ENCODE peak calls at places on chromosomes 7 and 10, in nine cellular contexts. One of them, this sample, is unnamed.

GRCh38 chr10:125868372-125868975 is 12.6 kb downstream of the DHX32 start:
- DNase-seq in anterior cingulate cortex: no peak
- DNase-seq in stimulated activated CD4-positive, alpha-beta T cell treated with anti-CD3 and anti-CD28 coated beads, Interleukin-2, amount 100 ng/mL, for 48 hours: no peak
- DNase-seq in MV-4-11: peak
- DNase-seq in activated CD4-positive, alpha-beta T cell treated with anti-CD3 and anti-CD28 coated beads for 4 hours: no peak
- DNase-seq in aorta: no peak
- DNase-seq in DMS 273 treated with DMSO at 0.1 percent for 48 hours: no peak
- DNase-seq in GM23248: peak
- DNase-seq in CD8-positive, alpha-beta T cell: no peak
- DNase-seq in this sample: peak

GRCh38 chr10:4512557-4513286 is 313.3 kb upstream of the AKR1E2 start:
- DNase-seq in anterior cingulate cortex: no peak
- DNase-seq in stimulated activated CD4-positive, alpha-beta T cell treated with anti-CD3 and anti-CD28 coated beads, Interleukin-2, amount 100 ng/mL, for 48 hours: no peak
- DNase-seq in MV-4-11: peak
- DNase-seq in activated CD4-positive, alpha-beta T cell treated with anti-CD3 and anti-CD28 coated beads for 4 hours: no peak
- DNase-seq in aorta: no peak
- DNase-seq in DMS 273 treated with DMSO at 0.1 percent for 48 hours: peak
- DNase-seq in GM23248: peak
- DNase-seq in CD8-positive, alpha-beta T cell: no peak
- DNase-seq in this sample: no peak

GRCh38 chr7:17206354-17206905 is 92.0 kb upstream of the AHR start:
- DNase-seq in anterior cingulate cortex: no peak
- DNase-seq in stimulated activated CD4-positive, alpha-beta T cell treated with anti-CD3 and anti-CD28 coated beads, Interleukin-2, amount 100 ng/mL, for 48 hours: no peak
- DNase-seq in MV-4-11: no peak
- DNase-seq in activated CD4-positive, alpha-beta T cell treated with anti-CD3 and anti-CD28 coated beads for 4 hours: no peak
- DNase-seq in aorta: no peak
- DNase-seq in DMS 273 treated with DMSO at 0.1 percent for 48 hours: no peak
- DNase-seq in GM23248: no peak
- DNase-seq in CD8-positive, alpha-beta T cell: no peak
- DNase-seq in this sample: no peak

GRCh38 chr7:43647772-43648643 is 65.1 kb downstream of the STK17A start:
- DNase-seq in anterior cingulate cortex: peak
- DNase-seq in stimulated activated CD4-positive, alpha-beta T cell treated with anti-CD3 and anti-CD28 coated beads, Interleukin-2, amount 100 ng/mL, for 48 hours: peak
- DNase-seq in MV-4-11: peak
- DNase-seq in activated CD4-positive, alpha-beta T cell treated with anti-CD3 and anti-CD28 coated beads for 4 hours: peak
- DNase-seq in aorta: peak
- DNase-seq in DMS 273 treated with DMSO at 0.1 percent for 48 hours: peak
- DNase-seq in GM23248: peak
- DNase-seq in CD8-positive, alpha-beta T cell: no peak
- DNase-seq in this sample: no peak

GRCh38 chr7:84949067-84949466 is 237.8 kb downstream of the SEMA3D start:
- DNase-seq in anterior cingulate cortex: no peak
- DNase-seq in stimulated activated CD4-positive, alpha-beta T cell treated with anti-CD3 and anti-CD28 coated beads, Interleukin-2, amount 100 ng/mL, for 48 hours: no peak
- DNase-seq in MV-4-11: no peak
- DNase-seq in activated CD4-positive, alpha-beta T cell treated with anti-CD3 and anti-CD28 coated beads for 4 hours: no peak
- DNase-seq in aorta: no peak
- DNase-seq in DMS 273 treated with DMSO at 0.1 percent for 48 hours: no peak
- DNase-seq in GM23248: no peak
- DNase-seq in CD8-positive, alpha-beta T cell: no peak
- DNase-seq in this sample: no peak

GRCh38 chr7:18900801-18901200 is 216.6 kb downstream of the TWIST1 start:
- DNase-seq in anterior cingulate cortex: no peak
- DNase-seq in stimulated activated CD4-positive, alpha-beta T cell treated with anti-CD3 and anti-CD28 coated beads, Interleukin-2, amount 100 ng/mL, for 48 hours: no peak
- DNase-seq in MV-4-11: no peak
- DNase-seq in activated CD4-positive, alpha-beta T cell treated with anti-CD3 and anti-CD28 coated beads for 4 hours: no peak
- DNase-seq in aorta: no peak
- DNase-seq in DMS 273 treated with DMSO at 0.1 percent for 48 hours: no peak
- DNase-seq in GM23248: peak
- DNase-seq in CD8-positive, alpha-beta T cell: no peak
- DNase-seq in this sample: no peak

GRCh38 chr10:94963901-94964300 is 25.4 kb downstream of the CYP2C9 start:
- DNase-seq in anterior cingulate cortex: no peak
- DNase-seq in stimulated activated CD4-positive, alpha-beta T cell treated with anti-CD3 and anti-CD28 coated beads, Interleukin-2, amount 100 ng/mL, for 48 hours: no peak
- DNase-seq in MV-4-11: peak
- DNase-seq in activated CD4-positive, alpha-beta T cell treated with anti-CD3 and anti-CD28 coated beads for 4 hours: no peak
- DNase-seq in aorta: no peak
- DNase-seq in DMS 273 treated with DMSO at 0.1 percent for 48 hours: no peak
- DNase-seq in GM23248: peak
- DNase-seq in CD8-positive, alpha-beta T cell: no peak
- DNase-seq in this sample: no peak

GRCh38 chr7:63093481-63093880 is 905.2 kb upstream of the ZNF722 start:
- DNase-seq in anterior cingulate cortex: no peak
- DNase-seq in stimulated activated CD4-positive, alpha-beta T cell treated with anti-CD3 and anti-CD28 coated beads, Interleukin-2, amount 100 ng/mL, for 48 hours: no peak
- DNase-seq in MV-4-11: no peak
- DNase-seq in activated CD4-positive, alpha-beta T cell treated with anti-CD3 and anti-CD28 coated beads for 4 hours: no peak
- DNase-seq in aorta: no peak
- DNase-seq in DMS 273 treated with DMSO at 0.1 percent for 48 hours: no peak
- DNase-seq in GM23248: no peak
- DNase-seq in CD8-positive, alpha-beta T cell: no peak
- DNase-seq in this sample: no peak

GRCh38 chr10:36540611-36541010 is 584.8 kb upstream of the ANKRD30A start:
- DNase-seq in anterior cingulate cortex: no peak
- DNase-seq in stimulated activated CD4-positive, alpha-beta T cell treated with anti-CD3 and anti-CD28 coated beads, Interleukin-2, amount 100 ng/mL, for 48 hours: no peak
- DNase-seq in MV-4-11: no peak
- DNase-seq in activated CD4-positive, alpha-beta T cell treated with anti-CD3 and anti-CD28 coated beads for 4 hours: no peak
- DNase-seq in aorta: no peak
- DNase-seq in DMS 273 treated with DMSO at 0.1 percent for 48 hours: no peak
- DNase-seq in GM23248: no peak
- DNase-seq in CD8-positive, alpha-beta T cell: no peak
- DNase-seq in this sample: no peak

GRCh38 chr7:142104550-142105527 is 6.7 kb upstream of the MGAM2 start:
- DNase-seq in anterior cingulate cortex: no peak
- DNase-seq in stimulated activated CD4-positive, alpha-beta T cell treated with anti-CD3 and anti-CD28 coated beads, Interleukin-2, amount 100 ng/mL, for 48 hours: no peak
- DNase-seq in MV-4-11: peak
- DNase-seq in activated CD4-positive, alpha-beta T cell treated with anti-CD3 and anti-CD28 coated beads for 4 hours: no peak
- DNase-seq in aorta: no peak
- DNase-seq in DMS 273 treated with DMSO at 0.1 percent for 48 hours: no peak
- DNase-seq in GM23248: peak
- DNase-seq in CD8-positive, alpha-beta T cell: no peak
- DNase-seq in this sample: no peak

This sample was measured in T follicular helper cell.